ENCODE peak calls at places on chromosomes 4 and X, in five cellular contexts. G, B, M, A and Y are unnamed samples.

GRCh38 chr4:24471623-24472510 is 112.5 kb downstream of the DHX15 start:
- DNase-seq in M (peak; percentile 83), G (no peak), B (no peak), A (no peak), Y (no peak)

GRCh38 chr4:139806929-139807328 is 141.3 kb downstream of the MGST2 start:
- DNase-seq in B (no peak), A (no peak), M (no peak), G (no peak), Y (no peak)

GRCh38 chr4:7828011-7828720 is 111.5 kb downstream of the AFAP1 start:
- DNase-seq in B (no peak), G (no peak), A (no peak), M (no peak), Y (no peak)

GRCh38 chr4:3330682-3331081 is 37.9 kb downstream of the RGS12 start:
- DNase-seq in M (no peak), B (no peak), G (no peak), A (no peak), Y (no peak)

GRCh38 chrX:747176-747575 is 116.6 kb downstream of the SHOX start:
- DNase-seq in B (no peak), A (no peak), G (no peak), M (no peak), Y (no peak)

GRCh38 chrX:51742586-51742985 is 656 bp upstream of the GSPT2 start:
- DNase-seq in A (no peak), B (no peak), M (no peak), G (no peak), Y (no peak)

GRCh38 chr4:83285022-83285387 is 407 bp upstream of the COQ2 start:
- DNase-seq in A (peak; percentile 11), G (peak; percentile 15), B (no peak), M (no peak), Y (no peak)

GRCh38 chr4:150782921-150783320 is 201.0 kb downstream of the MAB21L2 start:
- DNase-seq in A (no peak), B (no peak), G (no peak), M (no peak), Y (no peak)

GRCh38 chr4:88831063-88831462 is 133.4 kb upstream of the NAP1L5 start:
- DNase-seq in A (no peak), G (no peak), B (no peak), M (no peak), Y (no peak)

DNA sequence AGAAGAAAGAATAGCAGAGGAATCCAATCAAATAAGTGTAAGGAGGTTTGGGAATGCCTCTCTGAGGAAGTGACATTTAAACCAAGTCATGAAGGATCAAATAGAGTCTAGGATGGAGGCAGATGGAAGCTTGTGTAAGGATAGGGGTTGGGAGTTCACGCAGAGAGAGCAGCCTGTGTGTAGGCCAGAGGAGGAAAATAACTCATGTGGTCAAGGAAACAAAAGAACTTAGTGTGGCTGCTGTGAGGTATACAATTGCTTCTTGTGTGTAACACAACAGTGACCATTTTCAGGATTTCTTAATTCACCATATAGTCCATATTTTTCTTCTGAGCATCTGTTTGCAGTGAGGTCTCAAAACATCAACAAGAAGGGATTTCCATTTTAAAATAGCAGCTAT is 77.6 kb upstream of the PACRGL start:
- DNase-seq in A (no peak), M (no peak), G (no peak), B (no peak), Y (no peak)
- TF ChIP-seq HDAC2 in A (no peak), M (no peak), G (no peak), B (no peak), Y (no peak)

GRCh38 chrX:14694631-14695030 is 165.3 kb downstream of the GLRA2 start:
- DNase-seq in M (no peak), G (no peak), A (no peak), B (no peak), Y (no peak)
- TF ChIP-seq HDAC2 in M (no peak), G (no peak), A (no peak), B (no peak), Y (no peak)

DNA sequence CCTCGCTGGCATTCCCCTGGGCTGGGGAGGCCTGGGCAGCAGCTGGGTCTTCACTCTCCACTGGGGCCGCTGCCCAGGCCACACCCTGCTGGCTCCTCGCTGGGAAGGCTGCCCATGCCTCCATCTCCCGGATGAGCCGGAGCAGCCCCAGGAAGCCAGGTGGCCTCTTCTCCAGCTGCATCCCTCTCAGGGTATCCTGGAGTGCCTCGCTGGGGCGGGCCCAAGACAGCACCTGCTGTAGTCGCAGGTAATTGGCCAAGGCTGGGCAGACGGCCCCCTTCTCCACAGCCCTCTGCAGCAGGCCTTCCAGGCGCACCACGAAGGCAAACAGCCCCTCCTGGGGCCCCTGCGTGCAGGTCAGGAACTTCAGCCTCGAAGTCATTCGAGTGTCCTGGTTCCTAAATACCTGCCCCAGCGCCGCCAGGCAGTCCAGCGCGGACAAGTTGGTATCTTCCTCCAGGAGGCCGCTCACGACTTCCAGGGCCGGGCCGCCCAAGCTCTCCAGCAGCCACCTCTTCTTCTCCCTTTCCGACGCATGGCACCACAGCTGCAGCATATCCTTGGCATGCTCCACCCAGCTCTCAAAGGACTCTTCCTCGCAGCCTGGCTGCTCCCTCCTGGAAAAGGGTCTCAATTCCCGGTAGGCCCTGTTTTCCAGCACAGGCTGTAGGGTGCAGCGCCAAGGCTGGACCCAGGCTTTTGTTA is 3.7 kb downstream of the PNMA6E start:
- DNase-seq in A (no peak), M (no peak), B (no peak), G (no peak), Y (no peak)
- TF ChIP-seq HDAC2 in A (no peak), M (no peak), B (no peak), G (no peak), Y (no peak)

GRCh38 chr4:38753021-38753806 is 29.6 kb downstream of the TLR10 start:
- DNase-seq in B (no peak), G (no peak), A (no peak), M (peak; percentile 68), Y (peak; percentile 38)
- TF ChIP-seq HDAC2 in B (no peak), G (no peak), A (no peak), M (no peak), Y (no peak)

GRCh38 chr4:22969314-22969896 is 276.7 kb downstream of the GBA3 start:
- DNase-seq in A (no peak), M (no peak), B (no peak), G (peak; percentile 2), Y (peak; percentile 8)
- TF ChIP-seq HDAC2 in A (no peak), M (no peak), B (no peak), G (no peak), Y (no peak)